ENCODE peak calls at places on chromosomes 4 and X, in four cellular contexts. V is activated T-helper 2 cell treated with anti-CD3 and anti-CD28 coated beads, Interferon-gamma antibody, Interleukin-2, Interleukin-4, amounts not matched to agents 10 μg/mL and 5 μg/mL and 100 μg/mL, durations not matched to agents 14 hours and 24 hours and 36 hours; I is GM13976; M is heart right ventricle. S is an unnamed sample.

GRCh38 chrX:15816886-15817285 is 26.6 kb downstream of the ZRSR2 start:
- DNase-seq in M (no peak), V (peak), I (no peak), S (peak)

GRCh38 chr4:23364167-23364566 is 525.7 kb downstream of the PPARGC1A start:
- DNase-seq in M (no peak), V (no peak), I (no peak), S (no peak)

GRCh38 chrX:13428055-13428786 is 108.4 kb upstream of the ATXN3L start:
- DNase-seq in V (no peak), M (no peak), I (peak), S (peak)

GRCh38 chr4:125390126-125390525 is 75.4 kb downstream of the FAT4 start:
- DNase-seq in M (no peak), I (no peak), V (no peak), S (no peak)

GRCh38 chr4:101792056-101792575 is 1.6 kb downstream of the BANK1 start:
- DNase-seq in V (no peak), I (no peak), M (no peak), S (no peak)

GRCh38 chr4:69032847-69033638 is 63.2 kb upstream of the UGT2B7 start:
- DNase-seq in V (no peak), I (no peak), M (no peak), S (no peak)

GRCh38 chr4:20684852-20685763 is 15.2 kb upstream of the PACRGL start:
- DNase-seq in I (peak), M (no peak), V (no peak), S (no peak)

GRCh38 chr4:26080876-26081628 is 167.0 kb downstream of the SMIM20 start:
- DNase-seq in V (no peak), M (no peak), I (no peak), S (no peak)

GRCh38 chrX:48589482-48590162 is 7.7 kb upstream of the WDR13 start:
- DNase-seq in V (no peak), I (no peak), M (no peak), S (no peak)

GRCh38 chr4:7557447-7557846 is 122.7 kb upstream of the PSAPL1 start:
- DNase-seq in V (no peak), I (no peak), M (no peak), S (no peak)

GRCh38 chrX:129831486-129831885 is 12.2 kb downstream of the ZDHHC9 start:
- DNase-seq in I (no peak), V (no peak), M (peak), S (no peak)

GRCh38 chr4:56857601-56858301 is 36.2 kb upstream of the SPINK2 start:
- DNase-seq in I (no peak), V (no peak), M (no peak), S (no peak)

GRCh38 chr4:177384856-177385396 is 57.3 kb downstream of the AGA start:
- DNase-seq in M (no peak), V (no peak), I (no peak), S (no peak)

GRCh38 chr4:82770607-82771006 is 28.0 kb downstream of the SCD5 start:
- DNase-seq in V (no peak), I (no peak), M (no peak), S (no peak)

GRCh38 chrX:102808336-102808735 is 87.8 kb downstream of the GPRASP3 start:
- DNase-seq in I (no peak), V (no peak), M (no peak), S (no peak)

GRCh38 chrX:72468607-72469006 is 104.0 kb downstream of the HDAC8 start:
- DNase-seq in I (no peak), V (no peak), M (no peak), S (no peak)

GRCh38 chr4:145186719-145187118 is 6.3 kb upstream of the OTUD4 start:
- DNase-seq in M (no peak), I (peak), V (no peak), S (no peak)

GRCh38 chr4:86451560-86452322 is 91.9 kb upstream of the MAPK10 start:
- DNase-seq in V (no peak), M (no peak), I (no peak), S (no peak)

GRCh38 chr4:39044947-39045734 is 12.9 kb upstream of the TMEM156 start:
- DNase-seq in V (no peak), M (peak), I (peak), S (no peak)

GRCh38 chr4:55378617-55379467 is 16.9 kb upstream of the TMEM165 start:
- DNase-seq in I (no peak), V (no peak), M (no peak), S (no peak)

GRCh38 chr4:18322111-18322510 is 300.6 kb upstream of the LCORL start:
- DNase-seq in V (no peak), I (no peak), M (no peak), S (no peak)

GRCh38 chr4:118798658-118799057 is 37.3 kb downstream of the SEC24D start:
- DNase-seq in M (no peak), I (no peak), V (no peak), S (no peak)

GRCh38 chr4:5554376-5554775 is 154.0 kb downstream of the EVC2 start:
- DNase-seq in I (no peak), M (no peak), V (no peak), S (no peak)

GRCh38 chr4:71231753-71232420 is 106.9 kb upstream of the SLC4A4 start:
- DNase-seq in I (no peak), V (no peak), M (no peak), S (no peak)

GRCh38 chr4:68358988-68359387 is 9.1 kb upstream of the YTHDC1 start:
- DNase-seq in I (no peak), M (no peak), V (no peak), S (no peak)

GRCh38 chr4:26330186-26330787 is 9.5 kb downstream of the RBPJ start:
- DNase-seq in V (no peak), I (peak), M (no peak), S (no peak)

GRCh38 chrX:41895826-41896225 is 27.5 kb downstream of the CASK start:
- DNase-seq in V (no peak), M (no peak), I (no peak), S (no peak)

GRCh38 chr4:146959692-146960091 is 14.0 kb upstream of the TTC29 start:
- DNase-seq in M (no peak), I (no peak), V (no peak), S (no peak)

GRCh38 chr4:172055046-172055445 is 241.8 kb downstream of the GALNTL6 start:
- DNase-seq in I (peak), M (no peak), V (no peak), S (no peak)

S was measured in activated naive CD8-positive, alpha-beta T cell treated with anti-CD3 and anti-CD28 coated beads, Interleukin-2, amount 10 ng/mL, durations not matched to agents 7 days and 5 days.